ENCODE peak calls at places on chromosomes 5 and 9, in four cellular contexts. B is tibial artery, G is Peyer's patch, H is dorsolateral prefrontal cortex. A is an unnamed sample.

GRCh38 chr5:179124853-179125788 is 64.9 kb downstream of the ZNF354C start:
- DNase-seq in B (peak; percentile 60), G (no peak), H (no peak), A (no peak)

GRCh38 chr5:174793684-174794328 is 69.4 kb downstream of the MSX2 start:
- DNase-seq in B (peak; percentile 72), G (peak; percentile 69), H (peak; percentile 55), A (peak; percentile 35)

GRCh38 chr9:79578891-79579290 is 7.1 kb downstream of the TLE4 start:
- DNase-seq in B (no peak), G (no peak), H (no peak), A (no peak)

GRCh38 chr5:148826082-148826971 is at the start of gene ADRB2:
- DNase-seq in B (peak; percentile 98), G (peak; percentile 90), H (peak; percentile 84), A (peak; percentile 89)

GRCh38 chr5:151006704-151007334 is 13.6 kb upstream of the GPX3 start:
- DNase-seq in B (peak; percentile 78), G (no peak), H (no peak), A (no peak)

GRCh38 chr9:121650220-121651013 is 1.0 kb upstream of the DAB2IP start:
- DNase-seq in B (no peak), G (peak; percentile 87), H (peak; percentile 49), A (peak; percentile 93)

GRCh38 chr9:26773054-26773453 is 119.5 kb downstream of the CAAP1 start:
- DNase-seq in B (no peak), G (no peak), H (no peak), A (peak; percentile 78)

GRCh38 chr5:10607666-10608442 is 44.0 kb downstream of the ANKRD33B start:
- DNase-seq in B (peak; percentile 79), G (no peak), H (no peak), A (no peak)

GRCh38 chr5:179323026-179323571 is 22.2 kb downstream of the ADAMTS2 start:
- DNase-seq in B (no peak), G (peak; percentile 15), H (peak; percentile 16), A (no peak)

GRCh38 chr9:134315716-134316443 is 10.4 kb upstream of the RXRA start:
- DNase-seq in B (peak; percentile 55), G (peak; percentile 43), H (no peak), A (no peak)

GRCh38 chr5:32193591-32193990 is 19.5 kb upstream of the GOLPH3 start:
- DNase-seq in B (peak; percentile 95), G (peak; percentile 74), H (no peak), A (peak; percentile 74)

DNA sequence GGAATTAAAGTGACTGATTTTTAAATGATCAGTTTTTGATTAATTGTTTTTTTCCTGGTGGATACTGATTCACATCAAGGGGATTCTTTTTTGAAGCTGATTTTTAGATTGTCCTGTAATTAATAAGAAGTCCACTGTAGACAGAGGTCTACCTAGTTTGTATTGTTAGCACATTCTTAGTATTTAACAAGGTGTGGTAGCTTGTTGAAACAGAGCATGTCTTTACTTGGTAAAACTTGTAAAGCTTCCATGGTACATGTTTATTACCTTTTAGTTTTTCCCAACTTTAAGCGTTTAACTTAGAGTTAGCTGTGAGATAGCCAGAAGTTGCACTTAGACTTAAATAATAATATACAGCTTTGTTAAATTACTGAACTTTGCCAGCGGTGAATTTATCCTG is 1.5 kb downstream of the BTF3 start:
- DNase-seq in B (no peak), G (no peak), H (no peak), A (no peak)
- H3K27ac ChIP-seq in B (no peak overlapping the region), G (no peak overlapping the region), H (no peak overlapping the region), A (no peak overlapping the region)

GRCh38 chr5:3678801-3679200 is 83.2 kb downstream of the IRX1 start:
- DNase-seq in B (no peak), G (no peak), H (no peak), A (no peak)
- H3K27me3 ChIP-seq in B (no peaks in the 10 kb centered on the region), G (no peaks in the 10 kb centered on the region), H (peaks cover 15% of the 10 kb centered on the region), A (no peaks in the 10 kb centered on the region)

DNA sequence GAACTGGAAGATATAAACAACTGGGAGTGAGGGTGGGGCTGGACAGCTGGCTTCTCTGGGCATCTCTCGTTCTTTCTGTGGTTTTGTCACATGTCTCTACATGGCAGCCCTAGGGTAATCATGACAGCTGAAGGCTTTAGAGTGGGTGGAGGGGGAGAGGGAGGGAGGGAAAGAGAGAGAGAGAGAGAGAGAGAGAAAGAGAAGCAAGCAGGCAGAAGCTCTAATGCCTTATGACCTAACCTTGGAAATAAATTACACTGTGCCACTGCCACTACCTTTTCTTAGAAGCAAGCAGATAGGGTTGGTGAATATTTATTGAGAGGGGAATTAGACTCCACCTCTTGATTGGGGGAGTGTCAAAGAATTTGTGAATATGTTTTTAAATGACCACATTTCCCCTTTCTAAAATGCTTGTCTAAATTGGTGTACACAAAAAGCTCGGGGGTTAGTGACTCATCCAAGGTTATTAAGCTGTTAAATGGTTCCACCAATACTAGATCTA is 2.6 kb upstream of the DAPK1 start:
- DNase-seq in B (no peak), G (no peak), H (no peak), A (no peak)
- H3K4me3 ChIP-seq in B (no peak overlapping the region), G (no peak overlapping the region), H (no peak overlapping the region), A (no peak overlapping the region)

GRCh38 chr5:50401337-50401736 is 39.8 kb downstream of the EMB start:
- DNase-seq in B (no peak), G (no peak), H (no peak), A (no peak)

DNA sequence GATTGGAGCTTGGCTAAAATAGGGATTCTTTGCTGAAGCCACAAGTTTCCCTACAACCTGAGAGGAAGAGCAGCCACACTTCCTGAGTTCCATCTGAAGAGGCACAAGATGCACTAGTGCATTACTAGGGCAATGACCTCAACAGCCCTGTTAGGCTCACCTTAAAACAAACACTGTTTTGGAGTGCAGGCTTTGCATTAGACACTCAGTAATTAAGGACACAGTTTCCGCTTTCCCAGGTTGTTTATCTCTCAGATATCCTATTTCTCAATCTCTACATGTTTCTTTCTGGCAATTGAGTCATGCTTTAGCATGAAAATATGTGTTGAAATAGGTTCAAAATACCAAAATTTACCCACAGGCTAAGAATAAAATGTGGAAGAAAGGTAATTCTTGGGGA is 34.2 kb downstream of the EMB start:
- DNase-seq in B (no peak), G (no peak), H (no peak), A (no peak)
- H3K27ac ChIP-seq in B (no peak overlapping the region), G (no peak overlapping the region), H (no peak overlapping the region), A (no peak overlapping the region)

GRCh38 chr5:172450861-172451695 is 3.2 kb downstream of the SH3PXD2B start:
- DNase-seq in B (peak; percentile 70), G (no peak), H (peak; percentile 48), A (no peak)
- H3K27me3 ChIP-seq in B (no peaks in the 10 kb centered on the region), G (no peaks in the 10 kb centered on the region), H (no peaks in the 10 kb centered on the region), A (no peaks in the 10 kb centered on the region)

GRCh38 chr5:76085286-76085579 is 2.0 kb downstream of the SV2C start:
- DNase-seq in B (no peak), G (no peak), H (no peak), A (no peak)
- H3K4me3 ChIP-seq in B (no peak overlapping the region), G (no peak overlapping the region), H (no peak overlapping the region), A (no peak overlapping the region)

DNA sequence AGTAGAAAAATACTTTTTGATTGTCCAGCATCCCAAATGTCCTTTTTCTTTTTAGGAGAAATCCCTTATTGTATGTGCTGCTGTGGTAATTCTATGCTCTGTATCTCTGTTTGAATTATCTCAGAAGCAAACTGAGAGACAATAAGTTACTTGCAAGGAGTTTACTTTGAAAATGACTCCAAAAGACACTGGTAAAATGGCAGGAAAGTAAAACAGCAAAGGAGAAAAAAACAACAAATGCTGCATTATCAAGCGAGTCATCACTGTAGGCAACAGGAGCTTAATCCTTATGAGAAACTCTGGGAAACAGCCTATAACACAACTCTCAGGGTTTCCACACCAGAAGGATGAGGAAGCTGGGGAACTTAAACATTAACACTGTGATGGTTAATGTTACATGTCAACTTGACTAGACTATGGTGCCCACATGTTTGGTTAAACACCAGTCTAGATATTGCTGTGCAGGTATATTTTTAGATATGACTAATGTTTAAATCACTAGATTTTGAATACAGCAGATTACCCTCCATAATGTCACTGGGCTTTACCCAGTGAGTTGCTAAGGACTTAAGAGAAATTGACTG is 92.6 kb upstream of the GAS1 start:
- DNase-seq in B (no peak), G (no peak), H (no peak), A (no peak)
- H3K27ac ChIP-seq in B (no peak overlapping the region), G (no peak overlapping the region), H (no peak overlapping the region), A (no peak overlapping the region)